ENCODE peak calls at places on chromosome 5, in seven cellular contexts. A is AG08396; G is lower lobe of right lung; W is NCI-H2107; D is cardiac fibroblast; F is stimulated activated CD4-positive, alpha-beta T cell treated with anti-CD3 and anti-CD28 coated beads, Interleukin-4, amount 100 ng/mL, for 24 hours; T is SK-N-MC. Z is an unnamed sample.

GRCh38 chr5:159448-160172 is 31.7 kb upstream of the LRRC14B start:
- DNase-seq in A (peak; percentile 52), G (no peak), W (no peak), D (peak; percentile 37), F (no peak), T (peak; percentile 24), Z (peak; percentile 55)

GRCh38 chr5:176153741-176154140 is 84.5 kb upstream of the SIMC1 start:
- DNase-seq in A (no peak), G (no peak), W (no peak), D (peak; percentile 13), F (no peak), T (no peak), Z (no peak)

GRCh38 chr5:141186897-141187512 is at the start of gene PCDHB9:
- DNase-seq in A (peak; percentile 68), G (no peak), W (peak; percentile 12), D (peak; percentile 18), F (peak; percentile 28), T (no peak), Z (no peak)

GRCh38 chr5:81787843-81788242 is 36.9 kb upstream of the SSBP2 start:
- DNase-seq in A (peak; percentile 19), G (no peak), W (no peak), D (peak; percentile 84), F (no peak), T (peak; percentile 81), Z (no peak)

GRCh38 chr5:124546643-124547042 is 199.8 kb downstream of the ZNF608 start:
- DNase-seq in A (peak; percentile 45), G (no peak), W (no peak), D (peak; percentile 38), F (no peak), T (no peak), Z (no peak)

GRCh38 chr5:59587489-59588337 is 305.8 kb downstream of the PDE4D start:
- DNase-seq in A (peak; percentile 29), G (peak; percentile 61), W (peak; percentile 20), D (peak; percentile 58), F (no peak), T (no peak), Z (peak; percentile 81)

GRCh38 chr5:142275496-142275895 is 49.3 kb downstream of the SPRY4 start:
- DNase-seq in A (no peak), G (no peak), W (no peak), D (no peak), F (no peak), T (no peak), Z (no peak)

GRCh38 chr5:113151641-113152040 is 175.0 kb downstream of the DCP2 start:
- DNase-seq in A (no peak), G (no peak), W (no peak), D (no peak), F (no peak), T (no peak), Z (no peak)

GRCh38 chr5:80955082-80955481 is 5.1 kb upstream of the RASGRF2 start:
- DNase-seq in A (no peak), G (no peak), W (no peak), D (no peak), F (no peak), T (no peak), Z (no peak)

GRCh38 chr5:137336161-137336560 is 163.0 kb downstream of the SPOCK1 start:
- DNase-seq in A (no peak), G (no peak), W (no peak), D (no peak), F (no peak), T (no peak), Z (no peak)

GRCh38 chr5:133662578-133662977 is 50.2 kb upstream of the FSTL4 start:
- DNase-seq in A (no peak), G (no peak), W (no peak), D (no peak), F (no peak), T (no peak), Z (no peak)

GRCh38 chr5:80238778-80239679 is 16.8 kb downstream of the SERINC5 start:
- DNase-seq in A (peak; percentile 43), G (no peak), W (peak; percentile 43), D (peak; percentile 40), F (no peak), T (no peak), Z (peak; percentile 86)

GRCh38 chr5:54454602-54455001 is 897 bp upstream of the HSPB3 start:
- DNase-seq in A (no peak), G (no peak), W (no peak), D (no peak), F (no peak), T (no peak), Z (no peak)

GRCh38 chr5:77095189-77095588 is 8.1 kb upstream of the ZBED3 start:
- DNase-seq in A (no peak), G (no peak), W (no peak), D (no peak), F (no peak), T (no peak), Z (no peak)

GRCh38 chr5:14351845-14352712 is 208.9 kb downstream of the TRIO start:
- DNase-seq in A (peak; percentile 80), G (peak; percentile 75), W (peak; percentile 34), D (peak; percentile 73), F (peak; percentile 52), T (peak; percentile 12), Z (peak; percentile 87)

GRCh38 chr5:37940931-37941623 is 101.2 kb upstream of the GDNF start:
- DNase-seq in A (no peak), G (no peak), W (no peak), D (no peak), F (no peak), T (no peak), Z (no peak)

GRCh38 chr5:66174338-66174737 is 30.2 kb downstream of the SREK1 start:
- DNase-seq in A (peak; percentile 8), G (no peak), W (no peak), D (peak; percentile 54), F (no peak), T (no peak), Z (no peak)

GRCh38 chr5:132688536-132689409 is 15.0 kb downstream of the IL4 start:
- DNase-seq in A (no peak), G (no peak), W (no peak), D (peak; percentile 55), F (peak; percentile 45), T (no peak), Z (no peak)

GRCh38 chr5:154714271-154714986 is 40.7 kb upstream of the LARP1 start:
- DNase-seq in A (peak; percentile 56), G (peak; percentile 53), W (peak; percentile 8), D (peak; percentile 64), F (no peak), T (no peak), Z (no peak)

GRCh38 chr5:79745255-79745654 is 55.6 kb downstream of the CMYA5 start:
- DNase-seq in A (no peak), G (no peak), W (no peak), D (no peak), F (no peak), T (no peak), Z (no peak)

GRCh38 chr5:140189977-140190867 is 15.2 kb downstream of the CYSTM1 start:
- DNase-seq in A (peak; percentile 34), G (no peak), W (no peak), D (peak; percentile 75), F (no peak), T (no peak), Z (no peak)

GRCh38 chr5:142866563-142867275 is 96.5 kb downstream of the ARHGAP26 start:
- DNase-seq in A (peak; percentile 37), G (no peak), W (no peak), D (peak; percentile 82), F (peak; percentile 51), T (no peak), Z (no peak)

GRCh38 chr5:42360641-42361320 is 62.5 kb upstream of the GHR start:
- DNase-seq in A (no peak), G (no peak), W (no peak), D (peak; percentile 9), F (no peak), T (no peak), Z (no peak)

GRCh38 chr5:177357459-177358332 is at the start of gene RGS14:
- DNase-seq in A (no peak), G (peak; percentile 77), W (no peak), D (peak; percentile 46), F (peak; percentile 72), T (peak; percentile 39), Z (peak; percentile 86)

GRCh38 chr5:13831236-13831810 is 113.2 kb downstream of the DNAH5 start:
- DNase-seq in A (no peak), G (no peak), W (no peak), D (peak; percentile 2), F (no peak), T (no peak), Z (no peak)

GRCh38 chr5:138470322-138471285 is 5.3 kb downstream of the EGR1 start:
- DNase-seq in A (no peak), G (peak; percentile 38), W (no peak), D (no peak), F (no peak), T (no peak), Z (peak; percentile 78)

GRCh38 chr5:135264451-135265445 is 134.3 kb downstream of the MACROH2A1 start:
- DNase-seq in A (no peak), G (no peak), W (no peak), D (no peak), F (no peak), T (no peak), Z (no peak)

GRCh38 chr5:133738271-133738670 is 125.9 kb upstream of the FSTL4 start:
- DNase-seq in A (no peak), G (no peak), W (no peak), D (no peak), F (no peak), T (no peak), Z (no peak)

GRCh38 chr5:106121972-106122605 is 1548.6 kb downstream of the EFNA5 start:
- DNase-seq in A (peak; percentile 16), G (no peak), W (no peak), D (peak; percentile 37), F (no peak), T (no peak), Z (peak; percentile 52)